ENCODE peak calls at places on chromosome X, in ten cellular contexts. V is uterus; H is epithelial cell of proximal tubule; E is CD4-positive, alpha-beta T cell; N is astrocyte; L is psoas muscle; O is cardiac fibroblast; B is GM10248; G is epithelial cell of esophagus; X is PC-3. R is an unnamed sample.

GRCh38 chrX:107556967-107557366 is 71.3 kb upstream of the PRPS1 start:
- DNase-seq in X (no peak), V (no peak), G (no peak), B (no peak), O (no peak), N (no peak), H (no peak), E (no peak), L (no peak), R (no peak)

GRCh38 chrX:111784667-111785066 is 91.3 kb upstream of the TRPC5OS start:
- DNase-seq in L (no peak), X (no peak), H (no peak), V (no peak), G (no peak), E (no peak), O (no peak), B (no peak), N (no peak), R (no peak)

GRCh38 chrX:27078371-27078770 is 384.8 kb downstream of the PPP4R3C start:
- DNase-seq in O (no peak), L (no peak), E (no peak), V (no peak), N (no peak), X (no peak), H (no peak), G (no peak), B (no peak), R (no peak)

GRCh38 chrX:103918584-103919335 is 43.7 kb upstream of the TMSB15B start:
- DNase-seq in G (peak), L (peak), N (peak), H (no peak), O (peak), V (peak), E (peak), X (peak), B (peak), R (peak)

GRCh38 chrX:45050558-45050957 is 150.1 kb downstream of the DIPK2B start:
- DNase-seq in H (no peak), E (no peak), V (no peak), B (peak), X (peak), L (no peak), G (no peak), O (no peak), N (no peak), R (no peak)

GRCh38 chrX:119690921-119691716 is 1.8 kb downstream of the SEPTIN6 start:
- DNase-seq in H (no peak), E (no peak), O (peak), L (no peak), V (no peak), G (peak), N (peak), X (no peak), B (no peak), R (no peak)

GRCh38 chrX:137916090-137916746 is 350.3 kb downstream of the ZIC3 start:
- DNase-seq in B (no peak), O (no peak), G (no peak), V (no peak), N (no peak), E (no peak), H (no peak), X (no peak), L (no peak), R (no peak)

GRCh38 chrX:3939967-3940610 is 226.6 kb upstream of the PRKX start:
- DNase-seq in H (no peak), N (no peak), X (peak), O (peak), E (no peak), L (no peak), G (peak), B (peak), V (no peak), R (no peak)

GRCh38 chrX:31524182-31524581 is 452.3 kb upstream of the FTHL17 start:
- DNase-seq in H (no peak), E (no peak), N (peak), V (no peak), O (peak), X (no peak), B (no peak), L (no peak), G (no peak), R (no peak)

GRCh38 chrX:68415289-68415688 is 18.0 kb downstream of the OPHN1 start:
- DNase-seq in E (no peak), V (no peak), H (no peak), X (peak), L (peak), O (peak), G (no peak), N (peak), B (no peak), R (no peak)

GRCh38 chrX:6685489-6685888 is 150.6 kb upstream of the VCX3A start:
- DNase-seq in V (no peak), N (no peak), G (no peak), E (no peak), H (no peak), B (no peak), L (no peak), O (no peak), X (no peak), R (peak)

GRCh38 chrX:118571829-118572228 is 76.2 kb downstream of the DOCK11 start:
- DNase-seq in H (no peak), G (no peak), X (no peak), N (no peak), L (no peak), E (no peak), V (no peak), B (no peak), O (no peak), R (no peak)

GRCh38 chrX:13076176-13076956 is 31.9 kb upstream of the FAM9C start:
- DNase-seq in O (no peak), N (peak), G (no peak), H (no peak), E (no peak), B (peak), V (no peak), X (peak), L (no peak), R (no peak)

GRCh38 chrX:155094468-155095061 is 23.3 kb downstream of the BRCC3 start:
- DNase-seq in G (peak), V (no peak), X (peak), N (no peak), E (no peak), B (no peak), H (no peak), L (no peak), O (peak), R (peak)

GRCh38 chrX:108735680-108736508 is 469 bp downstream of the IRS4 start:
- DNase-seq in B (peak), G (peak), E (no peak), N (peak), L (no peak), H (no peak), X (no peak), O (peak), V (no peak), R (no peak)

DNA sequence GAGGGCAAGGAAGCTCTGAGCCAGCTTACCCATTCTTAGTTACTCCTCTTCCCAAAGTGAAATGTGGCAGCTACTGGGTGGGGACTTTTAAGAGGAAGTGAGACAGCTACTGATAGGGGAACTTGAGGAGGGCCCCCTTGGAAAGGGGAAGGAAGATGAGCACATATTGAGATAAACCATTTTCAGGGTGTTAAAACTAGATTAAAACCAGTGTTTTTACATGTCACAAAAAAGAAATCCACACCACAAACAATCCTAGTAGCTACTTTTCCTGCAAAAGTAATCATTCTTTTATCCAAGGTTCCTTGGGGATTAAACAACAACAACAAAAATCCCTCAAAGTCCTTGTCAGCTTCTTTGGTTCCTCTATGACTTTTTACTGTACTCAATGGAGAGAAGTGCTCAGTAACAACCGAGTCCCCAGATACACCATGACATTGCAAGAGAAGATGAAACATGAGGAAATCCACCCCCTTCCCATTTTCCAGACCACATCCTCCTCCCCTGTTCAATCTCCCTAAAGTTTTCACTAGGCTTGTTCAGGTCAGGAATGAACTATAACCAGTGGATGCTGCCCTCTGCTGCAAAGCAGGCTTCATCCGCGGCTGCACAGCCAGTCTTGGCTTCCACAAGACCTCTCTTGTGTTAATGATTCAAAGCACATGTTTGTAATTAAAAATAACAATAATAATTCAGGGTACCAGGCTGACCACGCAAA is 113.5 kb upstream of the TMEM164 start:
- DNase-seq in H (no peak), B (no peak), O (peak), V (no peak), X (peak), N (no peak), E (no peak), G (peak), L (no peak), R (no peak)
- TF ChIP-seq CTCF in H (peak), B (no peak), O (peak), V (no peak), X (peak), N (no peak), E (no peak), G (peak), L (no peak), R (no peak)

GRCh38 chrX:121504148-121504547 is 456.7 kb downstream of the GLUD2 start:
- DNase-seq in L (no peak), N (no peak), G (no peak), O (no peak), X (no peak), B (no peak), V (no peak), E (no peak), H (no peak), R (no peak)
- TF ChIP-seq CTCF in L (no peak), N (no peak), G (no peak), O (no peak), X (no peak), B (no peak), V (no peak), E (no peak), H (no peak), R (no peak)

DNA sequence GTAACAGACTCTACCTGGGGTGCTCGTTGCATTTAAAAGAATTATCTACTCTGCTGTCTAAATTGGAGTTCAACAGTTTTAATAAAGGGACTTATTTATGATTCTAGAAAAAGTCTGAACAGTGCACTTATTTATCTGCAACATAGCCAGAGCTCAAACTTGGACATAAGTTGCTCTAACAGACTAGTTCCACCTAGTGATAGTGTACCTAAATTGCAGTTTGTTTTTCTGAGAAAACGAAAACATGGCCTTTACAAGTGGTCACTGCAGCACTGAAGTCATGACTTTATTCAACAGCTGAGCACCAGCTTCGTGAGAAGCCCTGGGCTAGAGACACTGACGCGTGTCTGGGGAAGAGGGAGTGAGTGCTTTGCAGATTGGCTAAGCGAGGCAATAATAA is 77.3 kb upstream of the IGSF1 start:
- DNase-seq in L (no peak), E (no peak), V (no peak), B (no peak), X (peak), O (no peak), H (peak), G (no peak), N (no peak), R (no peak)
- TF ChIP-seq CTCF in L (peak), E (no peak), V (no peak), B (no peak), X (peak), O (no peak), H (peak), G (no peak), N (no peak), R (no peak)

GRCh38 chrX:21384178-21384577 is 10.0 kb downstream of the CNKSR2 start:
- DNase-seq in V (no peak), X (no peak), N (no peak), O (no peak), L (no peak), B (no peak), G (no peak), E (no peak), H (no peak), R (no peak)

GRCh38 chrX:21383546-21383945 is 9.3 kb downstream of the CNKSR2 start:
- DNase-seq in N (no peak), E (no peak), X (no peak), G (no peak), L (no peak), V (no peak), B (no peak), O (no peak), H (no peak), R (no peak)

DNA sequence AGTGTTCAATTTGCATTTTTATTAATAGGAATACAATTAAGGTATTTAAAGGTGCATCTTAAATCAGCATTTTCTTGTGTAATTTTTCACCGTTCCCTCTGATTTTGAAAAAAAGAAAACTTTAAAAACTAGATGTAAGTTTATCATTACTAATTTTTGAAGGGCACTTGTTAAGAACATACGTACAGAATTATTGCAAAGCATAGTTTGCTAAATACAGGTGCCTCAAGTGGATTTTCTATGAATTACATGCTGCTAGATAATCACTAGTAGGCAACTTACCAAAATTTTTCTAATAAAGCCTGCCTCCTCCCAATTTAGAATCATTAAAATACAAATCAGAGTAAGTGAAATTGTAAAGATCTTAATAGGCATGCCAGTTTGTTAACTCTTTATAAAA is 8.5 kb downstream of the CNKSR2 start:
- DNase-seq in L (no peak), H (no peak), V (no peak), O (no peak), E (no peak), N (no peak), B (no peak), X (peak), G (no peak), R (no peak)
- TF ChIP-seq CTCF in L (peak), H (no peak), V (no peak), O (peak), E (peak), N (peak), B (no peak), X (peak), G (peak), R (peak)

GRCh38 chrX:47722260-47722659 is 63.3 kb upstream of the UXT start:
- DNase-seq in L (no peak), X (no peak), H (no peak), E (no peak), N (no peak), G (no peak), O (no peak), B (no peak), V (no peak), R (no peak)

GRCh38 chrX:47723083-47723482 is 64.1 kb upstream of the UXT start:
- DNase-seq in L (no peak), G (no peak), V (no peak), E (no peak), N (no peak), X (no peak), B (no peak), O (no peak), H (no peak), R (no peak)

DNA sequence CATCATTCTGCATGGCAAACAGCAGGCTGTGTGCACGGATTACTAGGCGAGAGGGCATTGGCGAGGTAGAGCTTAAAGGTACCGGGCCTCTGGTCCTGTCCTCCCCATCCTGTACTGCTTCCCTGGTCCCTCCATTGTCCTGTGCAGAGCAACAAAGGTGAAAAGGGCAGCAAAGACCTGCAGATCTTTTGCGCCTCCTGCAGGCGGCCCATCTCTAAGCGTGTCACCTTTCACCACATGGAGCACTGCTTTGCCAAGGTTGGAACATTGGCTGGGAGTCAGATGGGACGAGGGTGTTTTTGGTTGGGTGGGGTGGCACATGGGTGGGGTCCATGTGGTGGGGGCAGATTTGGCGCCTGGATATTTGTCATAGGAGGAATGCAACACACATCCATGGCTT is 64.7 kb upstream of the UXT start:
- DNase-seq in O (no peak), B (peak), H (no peak), E (no peak), V (no peak), L (no peak), G (no peak), N (no peak), X (no peak), R (no peak)
- TF ChIP-seq CTCF in O (no peak), B (peak), H (no peak), E (no peak), V (no peak), L (no peak), G (no peak), N (no peak), X (peak), R (no peak)

GRCh38 chrX:153052534-153052933 is 3.7 kb upstream of the PNMA3 start:
- DNase-seq in B (no peak), H (no peak), V (no peak), X (no peak), G (no peak), L (no peak), O (no peak), N (no peak), E (no peak), R (no peak)
- TF ChIP-seq CTCF in B (no peak), H (no peak), V (no peak), X (no peak), G (no peak), L (no peak), O (no peak), N (no peak), E (no peak), R (no peak)